ENCODE peak calls at places on chromosome 21, in four cellular contexts. One of them, this sample, is unnamed. For H3K4me1, the result is how much of the 10 kb centered on the place peaks cover.

GRCh38 chr21:38982096-38982495 is 176.4 kb downstream of the ETS2 start:
- DNase-seq in PC-3: no peak
- DNase-seq in left lung: no peak
- DNase-seq in hepatocyte: no peak
- DNase-seq in this sample: no peak

GRCh38 chr21:39533545-39534226 is 79.1 kb upstream of the B3GALT5 start:
- DNase-seq in left lung: no peak
- DNase-seq in hepatocyte: no peak
- DNase-seq in PC-3: no peak
- DNase-seq in this sample: no peak

GRCh38 chr21:36700961-36701911 is 2.3 kb downstream of the SIM2 start:
- DNase-seq in PC-3: peak
- DNase-seq in hepatocyte: no peak
- DNase-seq in left lung: no peak
- DNase-seq in this sample: no peak

GRCh38 chr21:42701706-42702456 is 48.5 kb downstream of the PDE9A start:
- DNase-seq in left lung: no peak
- DNase-seq in hepatocyte: no peak
- DNase-seq in PC-3: no peak
- DNase-seq in this sample: no peak

GRCh38 chr21:17463441-17463840 is 49.4 kb upstream of the CXADR start:
- DNase-seq in left lung: no peak
- DNase-seq in PC-3: no peak
- DNase-seq in hepatocyte: peak
- DNase-seq in this sample: peak

GRCh38 chr21:40681164-40681859 is 165.6 kb downstream of the DSCAM start:
- DNase-seq in left lung: no peak
- DNase-seq in PC-3: no peak
- DNase-seq in hepatocyte: no peak
- DNase-seq in this sample: no peak

GRCh38 chr21:36487641-36488307 is 7.9 kb upstream of the CLDN14 start:
- DNase-seq in hepatocyte: no peak
- DNase-seq in PC-3: peak
- DNase-seq in left lung: no peak
- DNase-seq in this sample: peak

GRCh38 chr21:29904359-29905282 is 35.2 kb downstream of the GRIK1 start:
- DNase-seq in hepatocyte: no peak
- DNase-seq in PC-3: peak
- DNase-seq in left lung: no peak
- DNase-seq in this sample: peak

GRCh38 chr21:25934771-25935224 is 200.0 kb downstream of the GABPA start:
- DNase-seq in PC-3: peak
- DNase-seq in hepatocyte: peak
- DNase-seq in left lung: peak
- DNase-seq in this sample: peak

GRCh38 chr21:43210454-43211084 is 41.8 kb downstream of the CRYAA start:
- DNase-seq in left lung: peak
- DNase-seq in hepatocyte: no peak
- DNase-seq in PC-3: no peak
- DNase-seq in this sample: no peak

GRCh38 chr21:39452207-39452964 is 616 bp downstream of the SH3BGR start:
- DNase-seq in hepatocyte: no peak
- DNase-seq in PC-3: no peak
- DNase-seq in left lung: no peak
- DNase-seq in this sample: peak

GRCh38 chr21:42556476-42556875 is 42.8 kb downstream of the SLC37A1 start:
- DNase-seq in left lung: peak
- DNase-seq in hepatocyte: no peak
- DNase-seq in PC-3: no peak
- DNase-seq in this sample: no peak

GRCh38 chr21:42062543-42063022 is 8.5 kb upstream of the UMODL1 start:
- DNase-seq in PC-3: no peak
- DNase-seq in hepatocyte: no peak
- DNase-seq in left lung: peak
- DNase-seq in this sample: no peak

GRCh38 chr21:26105819-26106218 is 64.8 kb downstream of the APP start:
- DNase-seq in left lung: no peak
- DNase-seq in PC-3: no peak
- DNase-seq in hepatocyte: no peak
- DNase-seq in this sample: no peak

GRCh38 chr21:41895643-41896493 is 16.7 kb upstream of the PRDM15 start:
- DNase-seq in hepatocyte: no peak
- DNase-seq in left lung: no peak
- DNase-seq in PC-3: no peak
- DNase-seq in this sample: no peak

GRCh38 chr21:25639167-25639921 is at the start of gene JAM2:
- DNase-seq in hepatocyte: peak
- DNase-seq in PC-3: no peak
- DNase-seq in left lung: peak
- DNase-seq in this sample: peak

GRCh38 chr21:36769051-36769867 is 70.3 kb downstream of the SIM2 start:
- DNase-seq in hepatocyte: no peak
- DNase-seq in PC-3: no peak
- DNase-seq in left lung: no peak
- DNase-seq in this sample: no peak

GRCh38 chr21:37380349-37381323 is 14.1 kb downstream of the DYRK1A start:
- DNase-seq in left lung: no peak
- DNase-seq in PC-3: peak
- DNase-seq in hepatocyte: no peak
- DNase-seq in this sample: no peak

GRCh38 chr21:36806103-36806502 is 107.2 kb downstream of the SIM2 start:
- DNase-seq in PC-3: no peak
- DNase-seq in left lung: no peak
- DNase-seq in hepatocyte: no peak
- DNase-seq in this sample: no peak

GRCh38 chr21:18244721-18245486 is at the start of gene CHODL:
- DNase-seq in hepatocyte: peak
- DNase-seq in PC-3: no peak
- DNase-seq in left lung: no peak
- DNase-seq in this sample: no peak

GRCh38 chr21:37337179-37337578 is 29.4 kb upstream of the DYRK1A start:
- DNase-seq in hepatocyte: no peak
- DNase-seq in left lung: no peak
- DNase-seq in PC-3: no peak
- DNase-seq in this sample: no peak

GRCh38 chr21:38351176-38351959 is 94.6 kb downstream of the KCNJ15 start:
- DNase-seq in left lung: no peak
- DNase-seq in hepatocyte: no peak
- DNase-seq in PC-3: no peak
- DNase-seq in this sample: no peak

GRCh38 chr21:38095220-38095619 is 161.6 kb upstream of the KCNJ15 start:
- DNase-seq in hepatocyte: no peak
- DNase-seq in left lung: no peak
- DNase-seq in PC-3: no peak
- DNase-seq in this sample: no peak

GRCh38 chr21:46065993-46066842 is 31.7 kb upstream of the COL6A2 start:
- DNase-seq in left lung: no peak
- DNase-seq in PC-3: no peak
- DNase-seq in hepatocyte: no peak
- DNase-seq in this sample: no peak

GRCh38 chr21:46063227-46063626 is 34.7 kb upstream of the COL6A2 start:
- DNase-seq in hepatocyte: no peak
- DNase-seq in PC-3: no peak
- DNase-seq in left lung: no peak
- DNase-seq in this sample: no peak

GRCh38 chr21:46065215-46065992 is 32.5 kb upstream of the COL6A2 start:
- DNase-seq in left lung: peak
- DNase-seq in hepatocyte: peak
- DNase-seq in PC-3: peak
- DNase-seq in this sample: peak

GRCh38 chr21:46063734-46064680 is 33.9 kb upstream of the COL6A2 start:
- DNase-seq in hepatocyte: no peak
- DNase-seq in left lung: peak
- DNase-seq in PC-3: no peak
- DNase-seq in this sample: no peak

GRCh38 chr21:46064870-46065214 is 33.1 kb upstream of the COL6A2 start:
- DNase-seq in left lung: no peak
- DNase-seq in PC-3: no peak
- DNase-seq in hepatocyte: no peak
- DNase-seq in this sample: no peak
- H3K4me1 ChIP-seq in left lung: under half
- H3K4me1 ChIP-seq in PC-3: under half
- H3K4me1 ChIP-seq in hepatocyte: under half
- H3K4me1 ChIP-seq in this sample: half or more

GRCh38 chr21:23478381-23478780 is 2128.9 kb downstream of the MRPL39 start:
- DNase-seq in hepatocyte: no peak
- DNase-seq in left lung: no peak
- DNase-seq in PC-3: no peak
- DNase-seq in this sample: no peak

GRCh38 chr21:23475518-23476189 is 2131.6 kb downstream of the MRPL39 start:
- DNase-seq in PC-3: peak
- DNase-seq in left lung: no peak
- DNase-seq in hepatocyte: no peak
- DNase-seq in this sample: no peak

DNA sequence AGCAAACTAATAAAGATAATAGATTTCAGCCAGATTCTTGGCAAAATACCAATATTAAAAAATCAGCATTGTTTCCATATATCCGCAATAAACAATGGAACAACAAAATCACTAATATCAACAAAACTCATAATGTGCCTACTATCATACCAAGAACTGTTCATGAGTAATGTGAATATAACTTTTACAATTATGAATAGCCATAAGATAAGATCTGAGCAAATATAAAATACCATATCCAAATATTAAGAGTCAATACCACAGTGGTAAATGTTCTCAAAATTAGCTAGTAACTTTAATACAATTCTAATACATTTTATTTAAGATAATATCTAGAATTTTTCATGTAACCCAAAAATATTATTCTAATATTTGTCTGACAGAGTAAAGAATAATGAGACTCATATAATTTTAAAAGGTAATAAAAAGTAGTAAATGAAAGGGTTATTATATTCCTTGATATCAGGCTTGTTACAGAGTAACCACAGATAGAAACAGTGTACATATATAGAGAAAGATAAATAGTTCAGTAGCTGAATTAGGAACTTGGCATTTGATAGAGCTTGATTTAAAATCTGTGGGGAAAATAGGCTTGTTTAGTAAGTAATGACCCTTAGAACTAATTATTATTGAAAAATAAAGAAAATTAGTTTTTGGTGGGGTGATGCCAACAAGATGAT is 2126.6 kb downstream of the MRPL39 start:
- DNase-seq in PC-3: peak
- DNase-seq in left lung: no peak
- DNase-seq in hepatocyte: no peak
- DNase-seq in this sample: no peak
- H3K4me3 ChIP-seq in PC-3: no peak
- H3K4me3 ChIP-seq in left lung: no peak
- H3K4me3 ChIP-seq in hepatocyte: no peak
- H3K4me3 ChIP-seq in this sample: no peak

GRCh38 chr21:33246506-33246905 is 16.8 kb downstream of the IFNAR2 start:
- DNase-seq in left lung: no peak
- DNase-seq in PC-3: no peak
- DNase-seq in hepatocyte: no peak
- DNase-seq in this sample: no peak
- H3K4me1 ChIP-seq in left lung: under half
- H3K4me1 ChIP-seq in PC-3: under half
- H3K4me1 ChIP-seq in hepatocyte: under half
- H3K4me1 ChIP-seq in this sample: under half

GRCh38 chr21:31370281-31370892 is 26.3 kb upstream of the TIAM1 start:
- DNase-seq in left lung: no peak
- DNase-seq in hepatocyte: no peak
- DNase-seq in PC-3: no peak
- DNase-seq in this sample: no peak

GRCh38 chr21:31371715-31372114 is 27.7 kb upstream of the TIAM1 start:
- DNase-seq in PC-3: no peak
- DNase-seq in left lung: no peak
- DNase-seq in hepatocyte: no peak
- DNase-seq in this sample: no peak

GRCh38 chr21:31372176-31372765 is 28.2 kb upstream of the TIAM1 start:
- DNase-seq in left lung: no peak
- DNase-seq in PC-3: peak
- DNase-seq in hepatocyte: no peak
- DNase-seq in this sample: no peak

GRCh38 chr21:31374430-31374829 is 30.4 kb upstream of the TIAM1 start:
- DNase-seq in PC-3: no peak
- DNase-seq in hepatocyte: no peak
- DNase-seq in left lung: no peak
- DNase-seq in this sample: no peak

DNA sequence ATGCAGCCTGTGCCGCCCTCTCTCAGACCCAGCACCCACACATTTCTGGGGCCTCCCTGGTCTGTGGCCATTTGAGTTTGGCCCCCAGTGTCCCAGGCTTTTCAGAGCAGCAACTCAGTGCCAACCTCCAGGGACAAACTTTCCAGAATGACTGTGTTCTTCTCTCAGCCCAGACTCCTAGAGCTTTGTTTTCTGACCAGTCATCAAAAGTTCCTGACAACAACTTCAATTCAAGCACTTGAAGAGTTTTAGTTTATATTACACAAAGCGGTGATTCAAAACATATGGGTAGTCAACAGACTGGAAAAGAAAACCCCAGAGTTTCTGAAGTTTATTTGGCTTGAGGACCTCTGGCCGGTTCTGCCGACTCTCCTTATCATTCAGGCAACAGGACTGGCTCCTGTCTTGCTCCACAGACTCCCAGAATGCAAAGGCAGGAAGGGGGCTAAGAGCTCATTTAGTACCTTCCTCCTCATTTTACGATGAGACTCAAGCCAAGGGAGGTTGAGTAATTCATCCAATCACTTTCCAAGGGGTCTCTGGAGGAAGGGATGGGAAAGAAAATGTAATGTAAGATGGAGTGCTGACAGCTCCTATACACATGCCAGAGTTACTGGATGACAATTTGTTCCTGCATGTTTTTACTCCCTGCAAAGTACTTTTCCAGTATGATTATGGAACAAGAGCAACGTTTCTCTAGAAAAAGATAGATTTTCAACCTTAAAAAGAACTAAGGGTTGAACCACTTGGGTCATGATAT is 27.0 kb upstream of the TIAM1 start:
- DNase-seq in PC-3: no peak
- DNase-seq in hepatocyte: peak
- DNase-seq in left lung: no peak
- DNase-seq in this sample: peak
- H3K4me3 ChIP-seq in PC-3: no peak
- H3K4me3 ChIP-seq in hepatocyte: no peak
- H3K4me3 ChIP-seq in left lung: no peak
- H3K4me3 ChIP-seq in this sample: peak

This sample was measured in adipocyte.